ENCODE peak calls at places on chromosomes 3 and 15, in five cellular contexts. R is stimulated activated effector memory CD8-positive, alpha-beta T cell treated with anti-CD3 and anti-CD28 coated beads, Interleukin-12 subunit alpha, Interleukin-12 subunit beta, amount 100 ng/mL, for 72 hours; Q is neural progenitor cell; J is activated CD4-positive, alpha-beta T cell treated with anti-CD3 and anti-CD28 coated beads for 36 hours; Y is fibroblast of the conjunctiva. C is an unnamed sample.

GRCh38 chr15:90513448-90513847 is 16.3 kb upstream of the CRTC3 start:
- DNase-seq in R (no peak), Q (no peak), J (no peak), Y (no peak), C (no peak)

GRCh38 chr15:59437777-59438574 is at the start of gene FAM81A:
- DNase-seq in R (peak; percentile 5), Q (peak; percentile 89), J (peak; percentile 67), Y (peak; percentile 13), C (peak; percentile 92)

GRCh38 chr3:5055352-5056004 is 66.6 kb upstream of the ARL8B start:
- DNase-seq in R (no peak), Q (no peak), J (no peak), Y (no peak), C (no peak)

GRCh38 chr3:5226783-5227182 is 39.3 kb downstream of the EDEM1 start:
- DNase-seq in R (no peak), Q (no peak), J (no peak), Y (peak; percentile 16), C (peak; percentile 35)

GRCh38 chr3:14472471-14473351 is 67.4 kb downstream of the GRIP2 start:
- DNase-seq in R (no peak), Q (no peak), J (peak; percentile 44), Y (peak; percentile 64), C (no peak)

GRCh38 chr3:75610773-75611172 is 53.4 kb upstream of the FRG2C start:
- DNase-seq in R (no peak), Q (no peak), J (no peak), Y (no peak), C (no peak)

GRCh38 chr3:14780927-14781507 is 37.7 kb upstream of the FGD5 start:
- DNase-seq in R (no peak), Q (peak; percentile 80), J (peak; percentile 70), Y (peak; percentile 8), C (no peak)

GRCh38 chr3:174153875-174154274 is 705.3 kb upstream of the NAALADL2 start:
- DNase-seq in R (no peak), Q (no peak), J (no peak), Y (no peak), C (no peak)

GRCh38 chr3:153284282-153284938 is 122.4 kb downstream of the RAP2B start:
- DNase-seq in R (no peak), Q (no peak), J (peak; percentile 70), Y (peak; percentile 90), C (no peak)

GRCh38 chr3:98991393-98991792 is 89.9 kb upstream of the DCBLD2 start:
- DNase-seq in R (no peak), Q (no peak), J (no peak), Y (no peak), C (no peak)

GRCh38 chr15:84839714-84840113 is 22.6 kb downstream of the ALPK3 start:
- DNase-seq in R (no peak), Q (no peak), J (no peak), Y (no peak), C (no peak)

GRCh38 chr3:149736180-149737100 is 15.8 kb downstream of the COMMD2 start:
- DNase-seq in R (no peak), Q (no peak), J (no peak), Y (no peak), C (no peak)

GRCh38 chr3:99394831-99395733 is 243.3 kb upstream of the COL8A1 start:
- DNase-seq in R (no peak), Q (no peak), J (no peak), Y (peak; percentile 62), C (no peak)

GRCh38 chr3:178072931-178073330 is 463.3 kb upstream of the KCNMB2 start:
- DNase-seq in R (no peak), Q (no peak), J (no peak), Y (no peak), C (no peak)

GRCh38 chr3:133424937-133425869 is 25.3 kb downstream of the BFSP2 start:
- DNase-seq in R (no peak), Q (no peak), J (no peak), Y (no peak), C (no peak)

GRCh38 chr3:171654809-171655208 is 155.5 kb downstream of the PLD1 start:
- DNase-seq in R (no peak), Q (no peak), J (no peak), Y (peak; percentile 61), C (no peak)

GRCh38 chr3:129888739-129889138 is 4.8 kb downstream of the TMCC1 start:
- DNase-seq in R (no peak), Q (no peak), J (no peak), Y (peak; percentile 50), C (no peak)

GRCh38 chr15:80970018-80970657 is 19.5 kb downstream of the MESD start:
- DNase-seq in R (peak; percentile 53), Q (peak; percentile 74), J (peak; percentile 76), Y (no peak), C (peak; percentile 24)

GRCh38 chr15:80093854-80094418 is 34.5 kb downstream of the ZFAND6 start:
- DNase-seq in R (no peak), Q (peak; percentile 16), J (peak; percentile 60), Y (no peak), C (no peak)

GRCh38 chr3:96086018-96086417 is 728.4 kb upstream of the EPHA6 start:
- DNase-seq in R (no peak), Q (no peak), J (no peak), Y (no peak), C (no peak)

GRCh38 chr15:90105521-90105920 is 3.3 kb upstream of the IDH2 start:
- DNase-seq in R (no peak), Q (no peak), J (no peak), Y (no peak), C (no peak)

GRCh38 chr15:74497584-74497983 is 36.6 kb upstream of the UBL7 start:
- DNase-seq in R (no peak), Q (no peak), J (no peak), Y (no peak), C (no peak)